ENCODE peak calls at places on chromosomes 7 and 10, in ten cellular contexts. N is CD8-positive, alpha-beta T cell; W is heart right ventricle; A is BJ; V is MM.1S; D is neuronal stem cell; X is fibroblast of mammary gland; B is IMR-90; F is A549; G is endodermal cell. C is an unnamed sample.

GRCh38 chr10:26781797-26782196 is 79.0 kb downstream of the ABI1 start:
- DNase-seq in N (no peak), W (no peak), A (no peak), V (no peak), D (no peak), X (peak; percentile 66), B (peak; percentile 38), F (no peak), G (no peak), C (no peak)

GRCh38 chr7:76060842-76061241 is 12.9 kb downstream of the MDH2 start:
- DNase-seq in N (no peak), W (peak; percentile 55), A (no peak), V (no peak), D (no peak), X (no peak), B (no peak), F (no peak), G (no peak), C (peak; percentile 19)

GRCh38 chr10:36574212-36574611 is 551.2 kb upstream of the ANKRD30A start:
- DNase-seq in N (no peak), W (no peak), A (peak; percentile 59), V (no peak), D (no peak), X (peak; percentile 14), B (peak; percentile 6), F (no peak), G (no peak), C (no peak)

GRCh38 chr10:58028597-58029366 is 238.9 kb downstream of the IPMK start:
- DNase-seq in N (no peak), W (no peak), A (peak; percentile 81), V (no peak), D (no peak), X (peak; percentile 97), B (peak; percentile 89), F (no peak), G (no peak), C (no peak)

GRCh38 chr7:47635091-47636090 is 53.5 kb upstream of the TNS3 start:
- DNase-seq in N (no peak), W (no peak), A (no peak), V (no peak), D (no peak), X (no peak), B (no peak), F (peak; percentile 73), G (peak; percentile 86), C (peak; percentile 78)

GRCh38 chr10:49179699-49180511 is 8.3 kb downstream of the TMEM273 start:
- DNase-seq in N (no peak), W (no peak), A (no peak), V (no peak), D (no peak), X (no peak), B (no peak), F (no peak), G (no peak), C (no peak)

GRCh38 chr10:110260746-110261477 is 43.8 kb downstream of the SMNDC1 start:
- DNase-seq in N (no peak), W (no peak), A (peak; percentile 30), V (no peak), D (no peak), X (no peak), B (peak; percentile 60), F (no peak), G (no peak), C (no peak)

GRCh38 chr10:102376901-102377300 is 18.6 kb upstream of the NFKB2 start:
- DNase-seq in N (no peak), W (no peak), A (no peak), V (no peak), D (no peak), X (no peak), B (no peak), F (no peak), G (no peak), C (no peak)

GRCh38 chr7:98229991-98230745 is 18.9 kb downstream of the BHLHA15 start:
- DNase-seq in N (no peak), W (no peak), A (no peak), V (no peak), D (no peak), X (no peak), B (no peak), F (no peak), G (peak; percentile 57), C (peak; percentile 76)

GRCh38 chr10:88652621-88653020 is 11.6 kb upstream of the LIPF start:
- DNase-seq in N (no peak), W (no peak), A (no peak), V (no peak), D (no peak), X (peak; percentile 22), B (peak; percentile 16), F (no peak), G (no peak), C (no peak)

GRCh38 chr7:137609500-137609899 is 237.3 kb downstream of the DGKI start:
- DNase-seq in N (no peak), W (no peak), A (no peak), V (no peak), D (no peak), X (no peak), B (no peak), F (no peak), G (no peak), C (no peak)

DNA sequence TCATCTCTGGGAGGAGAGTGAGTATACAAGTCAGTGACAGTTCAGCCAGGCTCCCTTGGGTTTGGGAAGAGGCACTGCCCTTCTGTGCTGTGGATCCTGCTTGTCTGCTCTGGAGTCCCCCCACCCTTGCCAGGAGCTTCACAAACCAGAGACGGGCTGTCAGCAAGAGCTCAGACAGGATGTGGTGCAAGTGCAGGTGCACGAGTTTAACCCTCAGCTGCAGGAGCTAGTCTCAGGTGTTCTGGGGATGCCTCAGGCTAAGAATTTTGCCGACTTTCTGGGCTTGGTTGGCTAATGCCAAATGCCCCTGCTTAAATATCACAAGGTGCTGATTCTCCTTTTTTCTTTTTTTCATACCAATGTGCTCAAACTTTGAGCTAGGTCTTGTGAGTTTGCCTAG is 22.3 kb downstream of the ZNF783 start:
- DNase-seq in N (peak; percentile 35), W (no peak), A (no peak), V (peak; percentile 99), D (no peak), X (no peak), B (no peak), F (no peak), G (no peak), C (no peak)
- H3K4me3 ChIP-seq in N (peak overlapping the region; percentile 45), W (peak overlapping the region; percentile 71), A (no peak overlapping the region), V (peak overlapping the region; percentile 83), D (peak overlapping the region; percentile 73), X (no peak overlapping the region), B (no peak overlapping the region), F (no peak overlapping the region), G (peak overlapping the region; percentile 91), C (no peak overlapping the region)

DNA sequence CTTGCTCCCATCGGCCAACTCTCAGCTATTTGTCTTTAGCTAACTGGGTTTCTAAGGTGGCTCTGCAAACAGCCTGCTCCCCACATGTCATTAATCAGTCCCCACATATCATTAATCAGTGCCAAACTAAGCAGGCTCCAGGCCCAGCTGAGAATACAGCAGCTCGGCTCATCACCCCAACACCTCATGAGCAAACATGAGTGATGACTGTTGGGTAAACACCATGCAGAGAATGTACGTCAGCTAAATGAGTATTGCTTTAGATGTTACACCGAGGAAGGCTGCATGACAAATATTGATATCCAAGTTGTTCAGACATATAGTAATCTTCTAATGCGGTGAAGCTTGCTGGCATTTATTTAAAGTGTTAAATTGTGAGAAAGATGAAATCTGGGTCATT is 187.5 kb upstream of the AOAH start:
- DNase-seq in N (no peak), W (no peak), A (no peak), V (no peak), D (no peak), X (no peak), B (no peak), F (no peak), G (no peak), C (no peak)
- H3K4me3 ChIP-seq in N (no peak overlapping the region), W (no peak overlapping the region), A (no peak overlapping the region), V (no peak overlapping the region), D (no peak overlapping the region), X (no peak overlapping the region), B (no peak overlapping the region), F (no peak overlapping the region), G (no peak overlapping the region), C (no peak overlapping the region)

GRCh38 chr10:33335550-33335799 is 1.0 kb upstream of the NRP1 start:
- DNase-seq in N (no peak), W (no peak), A (no peak), V (no peak), D (no peak), X (no peak), B (no peak), F (peak; percentile 58), G (no peak), C (peak; percentile 77)

GRCh38 chr10:33335800-33336605 is 1.5 kb upstream of the NRP1 start:
- DNase-seq in N (no peak), W (peak; percentile 78), A (no peak), V (no peak), D (peak; percentile 35), X (peak; percentile 84), B (peak; percentile 44), F (peak; percentile 78), G (peak; percentile 77), C (peak; percentile 83)

GRCh38 chr10:33334839-33335549 is 527 bp upstream of the NRP1 start:
- DNase-seq in N (no peak), W (peak; percentile 87), A (peak; percentile 39), V (peak; percentile 54), D (peak; percentile 76), X (peak; percentile 92), B (peak; percentile 87), F (peak; percentile 78), G (peak; percentile 89), C (peak; percentile 86)

GRCh38 chr10:33336606-33337334 is 2.3 kb upstream of the NRP1 start:
- DNase-seq in N (no peak), W (peak; percentile 74), A (no peak), V (no peak), D (peak; percentile 45), X (peak; percentile 60), B (no peak), F (peak; percentile 51), G (peak; percentile 81), C (peak; percentile 85)

GRCh38 chr10:33337335-33337854 is 2.9 kb upstream of the NRP1 start:
- DNase-seq in N (no peak), W (peak; percentile 80), A (no peak), V (no peak), D (peak; percentile 21), X (peak; percentile 84), B (peak; percentile 68), F (peak; percentile 53), G (peak; percentile 62), C (peak; percentile 25)
- H3K4me3 ChIP-seq in N (no peak overlapping the region), W (peak overlapping the region; percentile 71), A (peak overlapping the region; percentile 95), V (no peak overlapping the region), D (peak overlapping the region; percentile 86), X (peak overlapping the region; percentile 84), B (peak overlapping the region; percentile 85), F (peak overlapping the region; percentile 85), G (peak overlapping the region; percentile 94), C (peak overlapping the region; percentile 69)

DNA sequence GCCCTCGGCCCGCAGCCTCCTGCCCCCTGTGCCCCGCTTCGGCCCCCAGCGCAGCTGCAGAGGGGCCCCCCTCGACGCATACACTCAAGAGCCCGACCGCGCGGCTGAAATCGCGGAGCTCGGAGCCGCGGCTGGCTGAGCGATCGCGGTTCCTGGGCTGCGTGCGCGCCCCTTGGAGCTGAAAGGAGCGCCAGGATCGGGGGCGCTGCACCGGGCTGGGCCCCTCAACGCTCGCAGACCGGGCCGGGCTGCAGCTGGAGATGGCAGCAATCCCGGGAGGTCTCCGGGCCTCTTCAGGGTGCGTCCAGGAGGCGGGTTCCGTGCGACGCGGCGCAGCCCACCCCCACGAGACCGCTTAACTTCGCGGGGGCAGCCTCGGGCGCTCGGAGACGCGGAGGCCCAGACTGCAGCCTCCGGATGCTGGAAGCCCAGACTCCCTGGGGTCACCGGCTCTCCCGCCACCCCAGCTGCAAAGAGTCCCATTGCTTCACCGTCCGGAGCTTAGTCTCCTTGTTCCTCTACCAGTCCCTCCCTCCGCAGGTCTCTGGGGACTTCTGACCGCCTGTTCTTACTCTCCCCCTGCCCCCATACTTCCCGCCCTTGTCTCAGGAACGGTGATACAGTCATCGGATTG is 73.0 kb upstream of the LRRC4 start:
- DNase-seq in N (no peak), W (peak; percentile 29), A (no peak), V (no peak), D (no peak), X (peak; percentile 43), B (no peak), F (no peak), G (no peak), C (peak; percentile 83)
- H3K4me3 ChIP-seq in N (peak overlapping the region; percentile 56), W (peak overlapping the region; percentile 53), A (peak overlapping the region; percentile 38), V (no peak overlapping the region), D (no peak overlapping the region), X (peak overlapping the region; percentile 47), B (peak overlapping the region; percentile 34), F (peak overlapping the region; percentile 39), G (no peak overlapping the region), C (peak overlapping the region; percentile 34)